ENCODE peak calls at places on chromosomes 2 and 18, in eight cellular contexts. D is spleen, A is heart left ventricle, T is left lung, O is AG10803, G is fibroblast of the aortic adventitia, Y is Peyer's patch, S is AG09319. P is an unnamed sample.

GRCh38 chr2:30300456-30301221 is 69.3 kb downstream of the LBH start:
- DNase-seq in D (no peak), A (peak), T (no peak), O (peak), G (peak), Y (no peak), S (peak), P (no peak)

GRCh38 chr2:7813541-7814310 is 868.1 kb upstream of the ID2 start:
- DNase-seq in D (no peak), A (no peak), T (no peak), O (no peak), G (peak), Y (no peak), S (no peak), P (no peak)

GRCh38 chr18:23281626-23282436 is 146.5 kb downstream of the CABLES1 start:
- DNase-seq in D (no peak), A (no peak), T (no peak), O (peak), G (no peak), Y (no peak), S (peak), P (no peak)

GRCh38 chr2:42238644-42239288 is 69.6 kb downstream of the EML4 start:
- DNase-seq in D (no peak), A (peak), T (no peak), O (peak), G (peak), Y (peak), S (no peak), P (no peak)

GRCh38 chr18:33195795-33196194 is 244.7 kb downstream of the CCDC178 start:
- DNase-seq in D (no peak), A (no peak), T (no peak), O (no peak), G (no peak), Y (no peak), S (no peak), P (no peak)

GRCh38 chr2:149648282-149649030 is 60.9 kb upstream of the MMADHC start:
- DNase-seq in D (no peak), A (peak), T (no peak), O (peak), G (peak), Y (no peak), S (peak), P (no peak)

GRCh38 chr2:64679673-64680425 is 26.1 kb upstream of the SERTAD2 start:
- DNase-seq in D (no peak), A (no peak), T (no peak), O (no peak), G (no peak), Y (no peak), S (no peak), P (no peak)

GRCh38 chr2:68368657-68369339 is 3.7 kb downstream of the PLEK start:
- DNase-seq in D (no peak), A (no peak), T (no peak), O (peak), G (peak), Y (no peak), S (peak), P (no peak)

GRCh38 chr2:18378020-18378653 is 182.3 kb downstream of the RDH14 start:
- DNase-seq in D (no peak), A (peak), T (no peak), O (peak), G (peak), Y (peak), S (no peak), P (peak)

GRCh38 chr2:54523336-54523959 is 67.3 kb downstream of the SPTBN1 start:
- DNase-seq in D (no peak), A (no peak), T (no peak), O (peak), G (no peak), Y (no peak), S (no peak), P (no peak)

GRCh38 chr2:106061971-106062370 is 132.1 kb downstream of the UXS1 start:
- DNase-seq in D (no peak), A (no peak), T (no peak), O (no peak), G (no peak), Y (no peak), S (no peak), P (no peak)

GRCh38 chr2:15745907-15746306 is 154.2 kb downstream of the DDX1 start:
- DNase-seq in D (no peak), A (peak), T (no peak), O (no peak), G (no peak), Y (peak), S (no peak), P (no peak)

GRCh38 chr2:38733300-38733971 is 17.7 kb downstream of the SRSF7 start:
- DNase-seq in D (no peak), A (no peak), T (no peak), O (no peak), G (no peak), Y (no peak), S (no peak), P (no peak)

GRCh38 chr2:203673933-203674332 is 32.5 kb upstream of the CD28 start:
- DNase-seq in D (no peak), A (no peak), T (no peak), O (peak), G (no peak), Y (no peak), S (no peak), P (no peak)

GRCh38 chr2:46187112-46187618 is 110.0 kb upstream of the EPAS1 start:
- DNase-seq in D (no peak), A (no peak), T (no peak), O (peak), G (peak), Y (peak), S (peak), P (no peak)

GRCh38 chr18:60198063-60198462 is 174.5 kb downstream of the MC4R start:
- DNase-seq in D (no peak), A (no peak), T (no peak), O (peak), G (peak), Y (no peak), S (no peak), P (no peak)

GRCh38 chr18:62345909-62346308 is 20.8 kb downstream of the TNFRSF11A start:
- DNase-seq in D (no peak), A (no peak), T (no peak), O (no peak), G (no peak), Y (no peak), S (no peak), P (no peak)
- TF ChIP-seq CTCF in D (no peak), A (no peak), T (no peak), O (no peak), G (no peak), Y (no peak), S (no peak), P (no peak)

GRCh38 chr2:57453929-57454328 is 592.7 kb upstream of the VRK2 start:
- DNase-seq in D (no peak), A (no peak), T (no peak), O (no peak), G (no peak), Y (no peak), S (no peak), P (no peak)
- TF ChIP-seq CTCF in D (no peak), A (no peak), T (no peak), O (no peak), G (no peak), Y (no peak), S (no peak), P (no peak)

GRCh38 chr2:44718431-44718830 is 223.1 kb upstream of the SIX3 start:
- DNase-seq in D (no peak), A (no peak), T (no peak), O (no peak), G (no peak), Y (no peak), S (no peak), P (no peak)
- TF ChIP-seq CTCF in D (no peak), A (no peak), T (no peak), O (no peak), G (no peak), Y (no peak), S (no peak), P (no peak)

GRCh38 chr2:189631849-189632248 is 29.4 kb upstream of the ASNSD1 start:
- DNase-seq in D (no peak), A (no peak), T (no peak), O (no peak), G (no peak), Y (no peak), S (no peak), P (no peak)

GRCh38 chr2:189629553-189630453 is 31.5 kb upstream of the ASNSD1 start:
- DNase-seq in D (no peak), A (no peak), T (no peak), O (peak), G (peak), Y (no peak), S (no peak), P (no peak)

GRCh38 chr2:189627789-189628188 is 33.5 kb upstream of the ASNSD1 start:
- DNase-seq in D (no peak), A (no peak), T (no peak), O (no peak), G (no peak), Y (no peak), S (no peak), P (no peak)

GRCh38 chr2:189625636-189626035 is 35.6 kb upstream of the ASNSD1 start:
- DNase-seq in D (no peak), A (no peak), T (no peak), O (no peak), G (no peak), Y (no peak), S (no peak), P (no peak)

DNA sequence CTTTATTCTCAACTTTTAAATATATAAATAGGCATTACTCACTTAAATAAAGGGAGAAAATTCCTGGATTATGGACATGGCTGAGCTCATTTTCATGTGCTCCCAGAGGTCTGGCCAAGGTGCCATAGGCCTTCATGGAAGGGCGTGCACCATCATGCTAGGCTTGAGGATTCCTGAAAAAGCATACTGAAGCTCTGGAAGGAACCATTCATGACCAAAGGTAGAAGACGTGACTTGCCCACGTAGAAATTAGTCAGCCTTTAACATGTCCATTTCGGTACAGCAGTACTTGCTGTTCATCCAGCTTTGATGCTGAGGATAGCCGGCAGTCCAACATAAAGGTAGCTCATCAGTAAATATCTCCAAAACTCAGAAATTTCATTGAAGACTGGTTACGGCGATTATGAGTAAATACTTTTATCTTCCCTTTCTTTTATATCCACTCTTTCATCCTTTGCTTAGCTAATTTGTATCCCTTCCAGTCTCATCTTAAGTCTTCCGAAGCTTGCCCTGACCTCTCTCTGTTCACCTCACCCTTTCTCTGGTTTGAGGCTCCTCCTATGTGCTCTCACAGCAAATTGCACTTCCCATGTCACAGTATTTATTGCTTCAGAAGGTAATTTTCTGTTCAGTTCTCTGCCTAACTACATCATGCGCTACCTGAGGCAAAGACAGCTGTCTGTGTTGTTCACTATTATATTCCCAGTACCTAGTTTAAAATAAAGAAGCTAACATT is 32.3 kb upstream of the ASNSD1 start:
- DNase-seq in D (no peak), A (no peak), T (no peak), O (no peak), G (no peak), Y (no peak), S (no peak), P (no peak)
- TF ChIP-seq CTCF in D (no peak), A (no peak), T (no peak), O (no peak), G (no peak), Y (peak), S (no peak), P (no peak)

DNA sequence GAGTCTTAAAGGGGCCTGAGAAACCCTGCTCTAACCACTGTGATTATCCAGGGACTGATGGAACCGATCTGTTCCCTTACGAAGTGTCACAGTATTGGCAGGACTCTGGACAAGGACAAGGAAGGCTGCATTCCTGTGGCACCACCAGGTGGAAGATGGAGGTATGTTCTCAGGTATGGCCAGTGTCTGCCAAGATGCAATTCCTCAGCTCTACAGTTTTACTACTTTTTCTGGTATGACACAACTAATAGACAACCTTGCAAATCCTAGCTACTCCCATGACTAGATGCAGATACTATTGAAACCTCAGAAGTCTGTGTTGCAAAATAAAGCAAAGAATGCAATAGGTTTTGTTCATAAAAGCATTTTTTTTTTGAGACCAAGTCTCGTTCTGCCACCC is 14.6 kb downstream of the RAB31 start:
- DNase-seq in D (no peak), A (no peak), T (no peak), O (peak), G (no peak), Y (peak), S (no peak), P (no peak)
- TF ChIP-seq CTCF in D (no peak), A (no peak), T (peak), O (no peak), G (no peak), Y (peak), S (no peak), P (no peak)

DNA sequence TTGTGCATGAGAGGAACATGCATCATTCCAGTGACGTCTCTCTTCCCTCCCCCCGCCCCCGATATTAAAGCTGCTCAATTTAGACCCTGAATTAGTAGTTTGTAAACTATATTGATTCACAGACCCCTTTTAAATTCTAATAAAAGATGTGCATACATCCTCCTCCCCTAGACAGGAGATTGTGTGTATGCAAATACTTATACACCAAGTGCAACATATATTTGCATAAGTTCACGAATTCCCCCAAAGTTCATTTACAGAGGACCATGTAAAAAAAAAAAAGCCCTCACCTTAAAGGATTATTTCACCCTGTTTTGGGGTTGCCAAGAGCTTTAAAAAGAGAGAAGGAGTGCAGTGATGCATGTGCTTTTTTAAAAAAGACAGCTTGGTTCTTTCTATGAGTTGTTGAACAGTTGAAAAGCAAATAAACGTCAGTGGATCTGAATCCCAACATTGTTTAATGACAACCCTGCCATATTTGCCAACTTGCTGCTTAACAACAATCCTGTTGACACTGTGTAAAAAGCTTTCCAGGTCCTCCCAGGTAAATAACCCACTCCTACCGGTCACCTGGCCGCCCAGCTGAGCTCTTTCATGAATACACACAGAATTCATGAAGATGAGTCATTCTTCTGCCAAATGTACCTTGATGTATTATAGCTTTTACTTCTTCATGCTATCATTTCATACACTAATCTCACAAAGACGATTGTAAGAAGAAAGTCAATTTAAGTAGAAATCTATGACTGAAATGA is 211.5 kb downstream of the IKZF2 start:
- DNase-seq in D (no peak), A (no peak), T (peak), O (no peak), G (no peak), Y (peak), S (no peak), P (no peak)
- TF ChIP-seq CTCF in D (no peak), A (no peak), T (no peak), O (no peak), G (no peak), Y (no peak), S (no peak), P (no peak)

DNA sequence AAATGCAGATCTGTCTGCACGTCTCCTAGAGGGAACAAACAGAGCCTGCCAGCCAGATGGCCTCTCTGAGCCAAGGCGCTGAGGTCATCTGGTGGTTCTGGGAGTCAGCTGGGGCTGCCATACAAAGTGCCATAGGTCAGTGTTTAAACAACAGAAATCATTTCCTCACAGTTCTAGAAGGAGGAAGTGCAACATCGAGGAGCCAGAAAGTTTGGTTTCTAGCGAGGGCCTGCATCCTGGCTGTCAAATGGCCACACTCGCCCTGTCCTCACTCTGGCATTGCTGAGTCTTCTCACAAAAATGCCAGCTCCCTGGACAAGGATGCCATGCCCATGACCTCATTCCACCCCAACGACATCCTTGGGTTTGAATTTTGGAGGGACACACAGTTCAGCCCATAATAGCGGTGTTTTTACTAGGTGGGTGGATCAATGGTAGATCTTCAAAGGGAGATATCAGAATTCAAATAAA is 59.6 kb downstream of the MYT1L start:
- DNase-seq in D (no peak), A (peak), T (no peak), O (peak), G (no peak), Y (no peak), S (no peak), P (no peak)
- TF ChIP-seq CTCF in D (no peak), A (no peak), T (no peak), O (no peak), G (no peak), Y (no peak), S (no peak), P (no peak)

GRCh38 chr18:78073275-78073674 is 823.6 kb downstream of the GALR1 start:
- DNase-seq in D (no peak), A (no peak), T (no peak), O (no peak), G (no peak), Y (no peak), S (no peak), P (no peak)
- TF ChIP-seq CTCF in D (no peak), A (no peak), T (no peak), O (no peak), G (no peak), Y (no peak), S (no peak), P (no peak)

DNA sequence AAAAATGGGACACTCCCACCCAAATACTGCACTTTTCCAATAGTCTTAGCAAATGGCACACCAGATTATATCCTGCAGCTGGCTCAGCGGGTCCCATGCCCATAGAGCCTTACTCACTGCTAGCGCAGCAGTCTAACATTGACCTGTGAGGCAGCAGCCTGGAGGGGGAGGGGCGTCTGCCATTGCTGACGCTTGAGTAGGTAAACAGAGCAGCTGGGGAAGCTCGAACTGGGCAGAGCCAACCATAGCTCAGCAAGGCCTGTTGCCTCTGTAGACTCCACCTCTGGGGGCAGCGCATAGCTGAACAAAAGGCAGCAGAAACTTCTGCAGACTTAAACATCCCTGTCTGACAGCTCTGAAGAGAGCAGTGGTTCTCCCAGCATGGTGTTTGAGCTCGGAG is 110.4 kb downstream of the CTIF start:
- DNase-seq in D (no peak), A (no peak), T (no peak), O (no peak), G (no peak), Y (no peak), S (no peak), P (peak)
- TF ChIP-seq CTCF in D (no peak), A (no peak), T (no peak), O (no peak), G (no peak), Y (no peak), S (no peak), P (no peak)

DNA sequence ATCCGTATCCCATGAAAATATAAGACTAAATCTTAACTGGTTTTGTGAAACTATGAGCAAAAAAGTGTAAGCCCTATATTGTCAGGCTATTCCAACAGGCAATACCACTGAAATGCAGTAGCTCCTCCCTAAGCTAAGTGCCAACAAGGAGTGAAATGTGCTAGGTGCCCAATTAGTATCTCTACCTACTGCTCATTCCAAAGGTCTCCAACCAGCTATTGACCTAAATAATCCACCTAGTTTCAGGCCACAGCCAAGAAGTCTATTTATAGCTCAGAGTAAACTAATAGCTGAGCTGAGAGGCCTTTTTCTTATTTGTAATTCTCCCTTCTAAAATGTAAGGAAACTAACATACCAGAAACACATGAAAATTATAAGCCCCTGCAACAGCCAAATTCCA is 482.2 kb downstream of the DCC start:
- DNase-seq in D (no peak), A (no peak), T (no peak), O (no peak), G (no peak), Y (no peak), S (no peak), P (no peak)
- TF ChIP-seq CTCF in D (no peak), A (no peak), T (no peak), O (no peak), G (no peak), Y (no peak), S (no peak), P (no peak)

P was measured in mesothelial cell of epicardium.